ENCODE peak calls at places on chromosome 5, in five cellular contexts. G, K, A, N and M are unnamed samples.

GRCh38 chr5:151132959-151133358 is 24.6 kb downstream of the ANXA6 start:
- DNase-seq in G (no peak), K (no peak), A (no peak), N (no peak), M (no peak)

GRCh38 chr5:68285857-68286611 is 70.5 kb downstream of the PIK3R1 start:
- DNase-seq in G (no peak), K (peak; percentile 51), A (peak; percentile 61), N (no peak), M (peak; percentile 59)

GRCh38 chr5:88694087-88694703 is 188.8 kb downstream of the MEF2C start:
- DNase-seq in G (no peak), K (no peak), A (no peak), N (no peak), M (no peak)

GRCh38 chr5:180084638-180085561 is 13.3 kb upstream of the RNF130 start:
- DNase-seq in G (peak; percentile 64), K (peak; percentile 74), A (peak; percentile 19), N (no peak), M (peak; percentile 8)

GRCh38 chr5:143614831-143615230 is 197.1 kb upstream of the HMHB1 start:
- DNase-seq in G (no peak), K (no peak), A (no peak), N (no peak), M (no peak)

GRCh38 chr5:31317642-31318041 is 124.2 kb downstream of the CDH6 start:
- DNase-seq in G (no peak), K (no peak), A (no peak), N (no peak), M (no peak)

GRCh38 chr5:181173420-181174342 is 26.3 kb downstream of the OR2V2 start:
- DNase-seq in G (no peak), K (no peak), A (peak; percentile 99), N (peak; percentile 94), M (peak; percentile 79)

GRCh38 chr5:169094586-169095409 is 206.1 kb downstream of the SLIT3 start:
- DNase-seq in G (no peak), K (no peak), A (no peak), N (no peak), M (peak; percentile 91)

GRCh38 chr5:118791986-118792734 is 196.2 kb downstream of the DTWD2 start:
- DNase-seq in G (no peak), K (peak; percentile 51), A (peak; percentile 66), N (no peak), M (peak; percentile 49)

GRCh38 chr5:74641778-74642542 is 1.4 kb upstream of the ENC1 start:
- DNase-seq in G (peak; percentile 54), K (peak; percentile 65), A (peak; percentile 82), N (peak; percentile 57), M (peak; percentile 67)

GRCh38 chr5:87405472-87406155 is 7.1 kb downstream of the CCNH start:
- DNase-seq in G (no peak), K (no peak), A (no peak), N (no peak), M (no peak)

GRCh38 chr5:108639356-108639755 is 108.3 kb upstream of the FER start:
- DNase-seq in G (no peak), K (no peak), A (no peak), N (no peak), M (no peak)

GRCh38 chr5:135950611-135951010 is 4.2 kb downstream of the LECT2 start:
- DNase-seq in G (no peak), K (no peak), A (no peak), N (no peak), M (no peak)

GRCh38 chr5:110439280-110439679 is 287.2 kb downstream of the TMEM232 start:
- DNase-seq in G (no peak), K (no peak), A (no peak), N (no peak), M (no peak)

GRCh38 chr5:122180863-122181519 is 51.6 kb downstream of the ZNF474 start:
- DNase-seq in G (no peak), K (no peak), A (peak; percentile 5), N (no peak), M (no peak)

GRCh38 chr5:14593326-14594036 is 11.9 kb downstream of the OTULINL start:
- DNase-seq in G (no peak), K (no peak), A (no peak), N (peak; percentile 63), M (no peak)

GRCh38 chr5:129460121-129460950 is at the start of gene ADAMTS19:
- DNase-seq in G (no peak), K (no peak), A (peak; percentile 14), N (peak; percentile 59), M (peak; percentile 11)

GRCh38 chr5:141816598-141817399 is 61.4 kb downstream of the PCDH1 start:
- DNase-seq in G (no peak), K (no peak), A (no peak), N (no peak), M (no peak)

GRCh38 chr5:124764992-124765611 is 18.7 kb upstream of the ZNF608 start:
- DNase-seq in G (no peak), K (peak; percentile 87), A (no peak), N (no peak), M (no peak)

GRCh38 chr5:88524941-88525340 is 256.3 kb upstream of the TMEM161B start:
- DNase-seq in G (no peak), K (no peak), A (no peak), N (no peak), M (no peak)